ENCODE peak calls at places on chromosomes 3 and 15, in four cellular contexts. H is ACHN, I is HCEC 1CT, W is kidney epithelial cell. A is an unnamed sample.

GRCh38 chr3:124745756-124746155 is 15.5 kb downstream of the UMPS start:
- DNase-seq in H (no peak), I (no peak), W (no peak), A (no peak)

GRCh38 chr3:129705274-129705673 is 98.8 kb upstream of the PLXND1 start:
- DNase-seq in H (no peak), I (no peak), W (no peak), A (no peak)

GRCh38 chr3:142888484-142889262 is at the start of gene PCOLCE2:
- DNase-seq in H (peak), I (no peak), W (no peak), A (no peak)

GRCh38 chr3:81437683-81438082 is 323.8 kb downstream of the GBE1 start:
- DNase-seq in H (no peak), I (no peak), W (no peak), A (no peak)

GRCh38 chr3:53651927-53652326 is 157.5 kb downstream of the CACNA1D start:
- DNase-seq in H (no peak), I (no peak), W (no peak), A (no peak)

GRCh38 chr3:153355559-153355958 is 193.5 kb downstream of the RAP2B start:
- DNase-seq in H (no peak), I (no peak), W (no peak), A (no peak)

GRCh38 chr15:81278306-81279029 is 45.5 kb downstream of the STARD5 start:
- DNase-seq in H (no peak), I (no peak), W (no peak), A (no peak)

GRCh38 chr15:101295607-101296225 is 668 bp upstream of the SNRPA1 start:
- DNase-seq in H (no peak), I (peak), W (no peak), A (no peak)